ENCODE peak calls at places on chromosomes 2 and 18, in four cellular contexts. N, Z, K and G are unnamed samples.

GRCh38 chr2:23669413-23670244 is 257.3 kb downstream of the ATAD2B start:
- DNase-seq in N (no peak), Z (no peak), K (no peak), G (no peak)

GRCh38 chr2:235506291-235506996 is 12.6 kb downstream of the AGAP1 start:
- DNase-seq in N (no peak), Z (no peak), K (no peak), G (no peak)

GRCh38 chr18:44823782-44824181 is 143.1 kb downstream of the SETBP1 start:
- DNase-seq in N (no peak), Z (no peak), K (no peak), G (no peak)

GRCh38 chr2:133266926-133267590 is 301.2 kb downstream of the NCKAP5 start:
- DNase-seq in N (no peak), Z (no peak), K (no peak), G (no peak)

GRCh38 chr2:153872311-153873061 is 764 bp downstream of the GALNT13 start:
- DNase-seq in N (no peak), Z (no peak), K (no peak), G (no peak)

GRCh38 chr2:58237741-58238140 is 3.4 kb downstream of the FANCL start:
- DNase-seq in N (no peak), Z (peak), K (no peak), G (no peak)

GRCh38 chr2:55721601-55722215 is 28.1 kb upstream of the PNPT1 start:
- DNase-seq in N (no peak), Z (no peak), K (no peak), G (no peak)

GRCh38 chr2:88950010-88950409 is 258.5 kb downstream of the RPIA start:
- DNase-seq in N (no peak), Z (peak), K (no peak), G (no peak)

GRCh38 chr2:3902131-3902530 is 198.8 kb downstream of the DCDC2C start:
- DNase-seq in N (no peak), Z (no peak), K (no peak), G (no peak)

GRCh38 chr18:78726326-78727056 is 253.1 kb upstream of the SALL3 start:
- DNase-seq in N (no peak), Z (no peak), K (no peak), G (no peak)

GRCh38 chr2:173545364-173545734 is 190.7 kb downstream of the CDCA7 start:
- DNase-seq in N (no peak), Z (no peak), K (no peak), G (no peak)

GRCh38 chr2:11625671-11626070 is 44.3 kb downstream of the NTSR2 start:
- DNase-seq in N (no peak), Z (no peak), K (no peak), G (no peak)

GRCh38 chr2:68741805-68742306 is 7.2 kb downstream of the ARHGAP25 start:
- DNase-seq in N (no peak), Z (no peak), K (peak), G (no peak)

GRCh38 chr18:43893001-43893637 is 615.8 kb upstream of the SYT4 start:
- DNase-seq in N (no peak), Z (no peak), K (no peak), G (no peak)

GRCh38 chr2:126756125-126756524 is 100.2 kb downstream of the GYPC start:
- DNase-seq in N (no peak), Z (no peak), K (no peak), G (no peak)

GRCh38 chr2:128091691-128092050 is 671 bp downstream of the UGGT1 start:
- DNase-seq in N (no peak), Z (no peak), K (no peak), G (no peak)

GRCh38 chr18:54506516-54507261 is 84.4 kb upstream of the DYNAP start:
- DNase-seq in N (no peak), Z (no peak), K (no peak), G (peak)

GRCh38 chr18:54503495-54503894 is 87.5 kb upstream of the DYNAP start:
- DNase-seq in N (no peak), Z (no peak), K (no peak), G (no peak)
- TF ChIP-seq SPI1 in N (no peak), Z (no peak), K (no peak), G (no peak)

DNA sequence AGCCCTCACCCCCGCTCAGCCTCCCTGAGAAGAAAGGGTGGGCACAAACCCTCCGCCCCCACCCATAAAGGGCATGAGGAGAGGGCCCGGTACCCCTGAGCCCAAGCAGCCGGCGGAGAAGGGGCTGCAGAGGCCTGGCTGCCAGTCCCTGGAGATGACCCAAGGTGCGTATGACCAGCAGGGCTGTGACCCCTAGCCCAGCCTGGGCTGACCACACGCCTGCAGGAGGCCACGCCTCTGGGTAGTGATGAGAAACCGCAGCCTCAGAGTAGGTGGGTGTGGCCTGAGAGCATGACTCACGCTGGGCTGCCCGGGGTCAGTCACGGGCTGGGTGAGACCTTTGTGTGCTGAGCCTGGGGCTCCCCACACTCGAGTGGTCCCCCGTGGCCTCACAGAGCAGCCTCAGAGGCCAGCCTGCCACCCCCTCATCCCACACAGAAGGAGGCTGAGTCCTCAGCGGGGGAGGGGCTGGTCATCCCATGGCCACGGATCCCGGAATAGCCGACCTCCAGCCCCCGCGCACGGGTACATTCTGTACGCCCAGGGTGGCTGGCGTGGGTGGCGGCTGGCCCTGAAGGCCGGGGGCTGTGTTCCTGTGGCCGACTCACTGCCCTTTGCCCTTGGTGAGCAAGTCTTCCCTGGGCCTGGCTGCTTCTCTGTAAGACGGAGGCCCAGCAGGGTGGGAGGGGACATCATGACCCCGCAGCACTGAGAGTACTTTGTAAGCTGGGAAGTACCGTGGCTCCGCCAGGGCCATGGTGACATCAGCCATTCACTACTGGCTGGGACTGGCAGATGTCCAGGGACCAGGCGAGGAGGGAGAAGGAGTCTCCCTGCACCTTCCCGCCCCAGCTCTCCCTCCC is 110.8 kb upstream of the OTOS start:
- DNase-seq in N (no peak), Z (peak), K (no peak), G (no peak)
- TF ChIP-seq POLR2AphosphoS5 in N (no peak), Z (no peak), K (no peak), G (no peak)

DNA sequence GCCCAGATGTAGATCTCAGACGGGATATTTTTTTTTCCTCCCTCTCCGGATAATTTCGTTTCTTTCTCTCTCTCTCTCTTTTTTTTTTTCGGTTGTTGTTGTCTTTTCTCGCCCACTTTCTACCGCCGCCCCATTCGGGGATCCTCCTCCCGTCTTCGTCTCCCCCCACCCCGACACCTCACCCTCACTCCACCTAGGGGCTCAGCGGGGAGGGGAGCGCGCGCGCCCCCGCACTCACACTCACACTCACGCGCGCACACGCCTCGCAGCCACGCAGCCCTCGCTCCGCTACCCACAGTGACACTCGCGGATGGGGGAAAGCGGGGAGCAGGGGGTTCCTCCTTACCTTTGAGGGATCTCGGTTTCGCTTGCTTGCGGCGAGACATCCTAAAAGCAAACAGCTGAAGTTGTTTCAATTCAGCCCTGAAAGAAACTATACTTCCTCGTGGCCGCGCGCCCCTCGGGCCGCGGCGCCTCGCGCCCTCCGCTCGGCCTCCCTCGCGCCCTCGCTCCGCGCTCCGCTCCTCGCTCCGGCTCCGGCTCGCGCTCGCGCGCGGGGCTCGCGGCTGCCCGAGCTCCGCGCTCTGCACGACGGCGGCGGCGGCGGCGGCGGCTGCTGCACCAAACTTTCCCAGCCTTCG is 1.3 kb downstream of the ZNF521 start:
- DNase-seq in N (no peak), Z (no peak), K (no peak), G (peak)
- TF ChIP-seq SPI1 in N (no peak), Z (no peak), K (no peak), G (no peak)

GRCh38 chr2:20451346-20451745 is 4.5 kb downstream of the RHOB start:
- DNase-seq in N (no peak), Z (no peak), K (no peak), G (no peak)

GRCh38 chr2:20450201-20451108 is 3.6 kb downstream of the RHOB start:
- DNase-seq in N (no peak), Z (no peak), K (no peak), G (no peak)

GRCh38 chr2:20452551-20452950 is 5.7 kb downstream of the RHOB start:
- DNase-seq in N (no peak), Z (no peak), K (no peak), G (no peak)

GRCh38 chr2:20453087-20453486 is 6.2 kb downstream of the RHOB start:
- DNase-seq in N (no peak), Z (no peak), K (no peak), G (no peak)

GRCh38 chr2:20451761-20452499 is 5.1 kb downstream of the RHOB start:
- DNase-seq in N (no peak), Z (no peak), K (no peak), G (no peak)
- TF ChIP-seq POLR2AphosphoS5 in N (no peak), Z (no peak), K (no peak), G (no peak)

GRCh38 chr2:237210763-237211162 is 125.1 kb downstream of the COPS8 start:
- DNase-seq in N (no peak), Z (no peak), K (no peak), G (no peak)

GRCh38 chr2:237208373-237209045 is 122.8 kb downstream of the COPS8 start:
- DNase-seq in N (no peak), Z (no peak), K (no peak), G (no peak)

GRCh38 chr2:237210297-237210696 is 124.6 kb downstream of the COPS8 start:
- DNase-seq in N (no peak), Z (no peak), K (no peak), G (no peak)

GRCh38 chr2:237209046-237209375 is 123.3 kb downstream of the COPS8 start:
- DNase-seq in N (no peak), Z (no peak), K (no peak), G (no peak)

DNA sequence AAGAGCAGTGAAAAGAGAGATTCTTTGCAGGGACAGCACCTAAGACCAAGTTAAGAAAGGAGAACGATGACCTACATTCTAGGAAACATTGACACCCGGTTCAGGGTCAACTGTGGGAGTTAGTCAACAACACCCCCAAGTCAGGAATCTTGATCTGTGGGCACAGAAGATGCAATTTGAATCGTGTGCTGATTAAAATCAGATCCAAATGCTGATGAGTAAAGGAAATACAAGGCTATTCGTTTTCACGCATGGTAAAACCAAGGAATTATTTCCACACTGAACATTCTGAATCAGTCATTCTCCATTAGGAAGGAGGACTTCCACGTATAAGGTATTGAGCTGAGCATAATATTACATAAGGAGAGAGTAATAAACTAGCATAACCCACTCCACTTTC is 124.2 kb downstream of the COPS8 start:
- DNase-seq in N (no peak), Z (no peak), K (no peak), G (no peak)
- TF ChIP-seq SPI1 in N (no peak), Z (no peak), K (no peak), G (no peak)

GRCh38 chr2:69939722-69940121 is 21.7 kb downstream of the ASPRV1 start:
- DNase-seq in N (no peak), Z (no peak), K (no peak), G (no peak)
- TF ChIP-seq POLR2AphosphoS5 in N (no peak), Z (no peak), K (no peak), G (no peak)

DNA sequence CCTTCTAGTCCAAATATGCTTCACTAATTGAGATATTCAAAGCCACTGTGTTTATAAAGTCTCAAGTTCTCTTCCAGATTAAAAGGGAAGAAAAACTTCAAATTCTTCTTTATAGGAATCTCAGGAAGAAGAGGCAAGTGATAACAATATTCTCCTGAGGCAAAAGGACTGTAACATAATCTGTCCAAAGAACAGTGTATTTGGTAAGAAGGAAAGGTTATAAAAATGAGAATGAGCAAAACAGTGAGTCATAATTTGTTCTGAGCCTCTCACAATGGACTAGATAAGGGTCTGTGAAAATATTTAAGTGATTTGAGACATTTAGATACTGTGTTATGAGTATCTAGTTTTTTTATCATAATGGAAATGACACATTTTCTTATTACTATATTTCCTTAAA is 44.3 kb downstream of the SNRPD1 start:
- DNase-seq in N (no peak), Z (no peak), K (no peak), G (no peak)
- TF ChIP-seq SPI1 in N (no peak), Z (no peak), K (no peak), G (no peak)

DNA sequence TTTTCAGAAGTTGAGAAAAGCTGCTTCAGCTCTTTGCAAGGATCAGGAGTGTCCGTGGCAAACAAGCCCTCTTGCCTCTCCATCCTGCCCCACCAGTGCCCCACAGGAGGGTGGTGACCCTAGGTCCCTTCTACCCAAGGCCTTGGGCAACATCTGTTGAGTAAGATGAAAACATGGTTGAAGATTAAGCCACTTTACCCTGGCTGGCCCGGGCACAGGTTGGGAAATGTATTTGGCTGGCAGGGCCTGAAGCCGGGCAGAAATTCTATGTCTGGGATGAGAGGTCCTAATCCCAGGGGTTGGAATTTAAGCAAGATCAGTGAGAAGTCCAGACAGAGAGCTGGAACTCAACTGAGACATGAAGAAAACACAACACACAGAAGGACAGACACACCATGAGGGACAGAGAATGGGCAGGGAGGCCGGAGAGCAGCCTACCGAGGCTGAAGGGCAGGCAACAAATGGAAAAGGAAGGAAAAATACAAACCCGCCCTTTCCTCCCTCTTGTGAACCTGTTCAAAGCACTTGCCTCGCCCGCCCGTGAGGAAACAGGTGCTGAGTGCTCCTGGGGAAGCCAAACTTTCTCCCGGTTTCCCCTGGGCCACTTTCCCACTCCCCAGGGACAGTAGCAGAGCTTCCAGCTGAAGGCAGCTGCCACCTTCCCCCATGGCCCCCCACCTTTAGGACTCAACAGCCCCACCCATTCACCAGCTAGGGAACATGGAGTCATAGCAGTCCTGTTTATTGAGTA is 86.1 kb downstream of the TNS1 start:
- DNase-seq in N (no peak), Z (no peak), K (no peak), G (no peak)
- TF ChIP-seq POLR2AphosphoS5 in N (no peak), Z (no peak), K (no peak), G (no peak)